ENCODE peak calls at places on chromosomes 7 and 10, in ten cellular contexts. E, C, B, Y, D, R, T, H, Q and U are unnamed samples.

GRCh38 chr10:121975295-121976086 is 474 bp upstream of the NSMCE4A start:
- DNase-seq in E (no peak), C (no peak), B (no peak), Y (no peak), D (no peak), R (no peak), T (no peak), H (no peak), Q (no peak), U (no peak)

GRCh38 chr10:13227031-13227430 is 7.1 kb downstream of the UCMA start:
- DNase-seq in E (no peak), C (peak; percentile 11), B (no peak), Y (no peak), D (no peak), R (no peak), T (no peak), H (no peak), Q (no peak), U (no peak)

GRCh38 chr10:71882813-71883746 is 32.0 kb upstream of the PSAP start:
- DNase-seq in E (no peak), C (no peak), B (no peak), Y (no peak), D (no peak), R (peak; percentile 58), T (no peak), H (no peak), Q (no peak), U (no peak)

GRCh38 chr10:101290415-101290814 is 61.2 kb upstream of the LBX1 start:
- DNase-seq in E (no peak), C (no peak), B (no peak), Y (no peak), D (no peak), R (no peak), T (no peak), H (no peak), Q (no peak), U (no peak)

GRCh38 chr7:835491-836401 is 3.5 kb downstream of the SUN1 start:
- DNase-seq in E (no peak), C (peak; percentile 76), B (no peak), Y (no peak), D (no peak), R (no peak), T (no peak), H (no peak), Q (no peak), U (no peak)

GRCh38 chr10:124629410-124629809 is 114.8 kb downstream of the FAM53B start:
- DNase-seq in E (no peak), C (no peak), B (no peak), Y (no peak), D (no peak), R (no peak), T (no peak), H (no peak), Q (no peak), U (no peak)

GRCh38 chr7:15686209-15686956 is at the start of gene MEOX2:
- DNase-seq in E (peak; percentile 81), C (no peak), B (no peak), Y (no peak), D (peak; percentile 59), R (no peak), T (peak; percentile 69), H (peak; percentile 75), Q (peak; percentile 90), U (no peak)

GRCh38 chr7:159118220-159118595 is 26.5 kb downstream of the VIPR2 start:
- DNase-seq in E (no peak), C (peak; percentile 20), B (no peak), Y (no peak), D (no peak), R (no peak), T (no peak), H (no peak), Q (no peak), U (no peak)

GRCh38 chr7:26853788-26854393 is 10.5 kb downstream of the SKAP2 start:
- DNase-seq in E (no peak), C (no peak), B (no peak), Y (peak; percentile 31), D (no peak), R (no peak), T (no peak), H (no peak), Q (no peak), U (no peak)

GRCh38 chr7:140512317-140513000 is 33.2 kb upstream of the MKRN1 start:
- DNase-seq in E (no peak), C (no peak), B (peak; percentile 71), Y (peak; percentile 27), D (peak; percentile 40), R (peak; percentile 73), T (no peak), H (no peak), Q (peak; percentile 41), U (no peak)

GRCh38 chr10:80200687-80201086 is 4.7 kb downstream of the ANXA11 start:
- DNase-seq in E (no peak), C (no peak), B (no peak), Y (no peak), D (no peak), R (no peak), T (no peak), H (no peak), Q (no peak), U (no peak)

GRCh38 chr10:80197972-80198591 is 7.3 kb downstream of the ANXA11 start:
- DNase-seq in E (no peak), C (no peak), B (no peak), Y (no peak), D (no peak), R (no peak), T (no peak), H (peak; percentile 83), Q (no peak), U (no peak)

GRCh38 chr10:80200259-80200658 is 5.1 kb downstream of the ANXA11 start:
- DNase-seq in E (no peak), C (no peak), B (no peak), Y (no peak), D (no peak), R (no peak), T (no peak), H (no peak), Q (no peak), U (no peak)

GRCh38 chr10:80201592-80202256 is 3.6 kb downstream of the ANXA11 start:
- DNase-seq in E (no peak), C (no peak), B (no peak), Y (no peak), D (no peak), R (no peak), T (no peak), H (peak; percentile 82), Q (no peak), U (no peak)

DNA sequence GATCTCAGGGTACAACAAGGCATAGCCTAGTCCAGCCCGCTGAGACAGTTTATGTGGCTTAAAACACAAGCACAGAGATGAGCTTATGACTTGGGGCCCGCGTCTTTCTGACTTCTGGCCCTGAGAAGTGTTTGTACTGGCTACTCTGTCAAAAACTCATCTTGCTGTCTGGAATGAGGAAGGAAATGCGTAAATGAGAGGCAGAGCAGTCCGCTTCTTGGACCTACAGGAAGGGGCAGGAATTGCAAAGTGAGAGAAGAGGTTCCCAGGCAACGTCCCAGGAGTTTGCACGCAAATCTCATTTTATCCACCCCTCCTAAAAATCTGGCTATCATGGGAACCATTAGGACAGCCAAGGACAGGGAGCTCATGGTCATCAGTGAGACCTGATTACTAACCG is 5.5 kb downstream of the ANXA11 start:
- DNase-seq in E (peak; percentile 71), C (no peak), B (no peak), Y (no peak), D (peak; percentile 41), R (no peak), T (no peak), H (peak; percentile 60), Q (peak; percentile 74), U (no peak)
- TF ChIP-seq POLR2A in E (no peak), C (no peak), B (peak; percentile 60), Y (no peak), D (no peak), R (no peak), T (no peak), H (no peak), Q (no peak), U (no peak)

GRCh38 chr7:102953421-102953820 is 40.6 kb downstream of the LRRC17 start:
- DNase-seq in E (no peak), C (no peak), B (no peak), Y (no peak), D (no peak), R (no peak), T (no peak), H (no peak), Q (no peak), U (no peak)
- H3K9me3 ChIP-seq in E (peaks cover 8% of the 10 kb centered on the region), C (peaks cover 19% of the 10 kb centered on the region), B (no peaks in the 10 kb centered on the region), Y (no peaks in the 10 kb centered on the region), D (no peaks in the 10 kb centered on the region), R (no peaks in the 10 kb centered on the region), T (no peaks in the 10 kb centered on the region), H (no peaks in the 10 kb centered on the region), Q (no peaks in the 10 kb centered on the region), U (no peaks in the 10 kb centered on the region)

GRCh38 chr10:113018034-113018433 is 68.0 kb downstream of the TCF7L2 start:
- DNase-seq in E (no peak), C (no peak), B (no peak), Y (no peak), D (no peak), R (no peak), T (no peak), H (no peak), Q (no peak), U (no peak)

GRCh38 chr10:113019692-113020424 is 69.8 kb downstream of the TCF7L2 start:
- DNase-seq in E (no peak), C (no peak), B (no peak), Y (no peak), D (no peak), R (no peak), T (no peak), H (no peak), Q (no peak), U (no peak)

GRCh38 chr10:113017375-113017774 is 67.3 kb downstream of the TCF7L2 start:
- DNase-seq in E (no peak), C (no peak), B (no peak), Y (no peak), D (no peak), R (no peak), T (no peak), H (no peak), Q (no peak), U (no peak)

GRCh38 chr10:113020425-113020753 is 70.3 kb downstream of the TCF7L2 start:
- DNase-seq in E (no peak), C (no peak), B (no peak), Y (no peak), D (no peak), R (no peak), T (no peak), H (no peak), Q (no peak), U (no peak)

DNA sequence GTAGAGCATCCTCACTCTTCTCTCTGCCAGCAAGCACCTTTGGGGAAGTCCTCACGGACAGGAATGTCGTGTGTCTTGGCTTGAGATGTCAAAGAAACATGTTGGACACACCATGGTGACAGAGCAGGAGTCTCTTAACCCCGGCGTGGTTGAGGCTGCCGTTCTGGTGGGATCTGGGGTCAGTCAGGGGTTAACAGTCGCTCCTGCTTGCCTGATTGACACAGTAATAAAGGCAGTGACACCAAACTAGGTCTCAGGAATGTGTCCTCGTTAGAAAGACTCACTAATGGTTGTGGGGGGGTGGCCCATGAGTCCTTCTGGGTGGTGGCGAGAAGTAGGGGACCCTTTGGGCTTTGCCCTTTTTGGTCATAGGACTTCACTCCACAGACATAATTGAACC is 69.0 kb downstream of the TCF7L2 start:
- DNase-seq in E (no peak), C (no peak), B (no peak), Y (no peak), D (no peak), R (no peak), T (no peak), H (no peak), Q (no peak), U (no peak)
- H3K4me1 ChIP-seq in E (peaks cover 53% of the 10 kb centered on the region), C (peaks cover 23% of the 10 kb centered on the region), B (peaks cover 51% of the 10 kb centered on the region), Y (peaks cover 61% of the 10 kb centered on the region), D (peaks cover 26% of the 10 kb centered on the region), R (no peaks in the 10 kb centered on the region), T (peaks cover 8% of the 10 kb centered on the region), H (peaks cover 40% of the 10 kb centered on the region), Q (peaks cover 60% of the 10 kb centered on the region), U (peaks cover 35% of the 10 kb centered on the region)

GRCh38 chr7:90560730-90561129 is 35.4 kb upstream of the CDK14 start:
- DNase-seq in E (no peak), C (no peak), B (no peak), Y (no peak), D (no peak), R (no peak), T (no peak), H (no peak), Q (no peak), U (no peak)
- TF ChIP-seq POLR2A in E (no peak), C (no peak), B (no peak), Y (no peak), D (no peak), R (no peak), T (no peak), H (no peak), Q (no peak), U (no peak)